ENCODE peak calls at places on chromosome 2, in ten cellular contexts. One of them, this sample, is unnamed.
A peak's percentile ranks its signal among the peaks of the same experiment; 100 is the strongest.

GRCh38 chr2:157901325-157901724 is 25.2 kb upstream of the ACVR1 start:
- DNase-seq in CD8-positive, alpha-beta memory T cell: no peak
- DNase-seq in tibial nerve: no peak
- DNase-seq in PC-9: no peak
- DNase-seq in dorsolateral prefrontal cortex: no peak
- DNase-seq in ovary: no peak
- DNase-seq in H9: no peak
- DNase-seq in left lung: no peak
- DNase-seq in right atrium auricular region: no peak
- DNase-seq in brain microvascular endothelial cell: no peak
- DNase-seq in this sample: no peak

GRCh38 chr2:154580767-154581166 is 117.7 kb upstream of the KCNJ3 start:
- DNase-seq in right atrium auricular region: no peak
- DNase-seq in tibial nerve: no peak
- DNase-seq in H9: no peak
- DNase-seq in ovary: no peak
- DNase-seq in CD8-positive, alpha-beta memory T cell: no peak
- DNase-seq in dorsolateral prefrontal cortex: no peak
- DNase-seq in brain microvascular endothelial cell: no peak
- DNase-seq in PC-9: no peak
- DNase-seq in left lung: no peak
- DNase-seq in this sample: no peak

GRCh38 chr2:115910270-115910669 is 1467.8 kb downstream of the DPP10 start:
- DNase-seq in H9: peak; percentile 30
- DNase-seq in tibial nerve: no peak
- DNase-seq in dorsolateral prefrontal cortex: no peak
- DNase-seq in left lung: no peak
- DNase-seq in ovary: no peak
- DNase-seq in CD8-positive, alpha-beta memory T cell: no peak
- DNase-seq in right atrium auricular region: no peak
- DNase-seq in brain microvascular endothelial cell: no peak
- DNase-seq in PC-9: no peak
- DNase-seq in this sample: no peak

GRCh38 chr2:234911271-234911670 is 40.5 kb upstream of the SH3BP4 start:
- DNase-seq in right atrium auricular region: no peak
- DNase-seq in tibial nerve: no peak
- DNase-seq in PC-9: peak; percentile 89
- DNase-seq in ovary: no peak
- DNase-seq in CD8-positive, alpha-beta memory T cell: no peak
- DNase-seq in brain microvascular endothelial cell: peak; percentile 30
- DNase-seq in dorsolateral prefrontal cortex: no peak
- DNase-seq in H9: peak; percentile 11
- DNase-seq in left lung: no peak
- DNase-seq in this sample: no peak

GRCh38 chr2:231926180-231926741 is at the start of gene NPPC:
- DNase-seq in CD8-positive, alpha-beta memory T cell: no peak
- DNase-seq in left lung: peak; percentile 79
- DNase-seq in PC-9: no peak
- DNase-seq in ovary: peak; percentile 49
- DNase-seq in dorsolateral prefrontal cortex: peak; percentile 51
- DNase-seq in tibial nerve: no peak
- DNase-seq in right atrium auricular region: no peak
- DNase-seq in H9: peak; percentile 83
- DNase-seq in brain microvascular endothelial cell: peak; percentile 22
- DNase-seq in this sample: peak; percentile 65

GRCh38 chr2:96233880-96234316 is 25.3 kb upstream of the STARD7 start:
- DNase-seq in ovary: no peak
- DNase-seq in dorsolateral prefrontal cortex: no peak
- DNase-seq in PC-9: no peak
- DNase-seq in tibial nerve: no peak
- DNase-seq in left lung: no peak
- DNase-seq in brain microvascular endothelial cell: no peak
- DNase-seq in right atrium auricular region: no peak
- DNase-seq in H9: no peak
- DNase-seq in CD8-positive, alpha-beta memory T cell: no peak
- DNase-seq in this sample: no peak

GRCh38 chr2:45607701-45608100 is 3.4 kb downstream of the SRBD1 start:
- DNase-seq in tibial nerve: no peak
- DNase-seq in PC-9: peak; percentile 38
- DNase-seq in H9: no peak
- DNase-seq in brain microvascular endothelial cell: peak; percentile 36
- DNase-seq in right atrium auricular region: no peak
- DNase-seq in ovary: no peak
- DNase-seq in CD8-positive, alpha-beta memory T cell: no peak
- DNase-seq in dorsolateral prefrontal cortex: no peak
- DNase-seq in left lung: no peak
- DNase-seq in this sample: no peak

GRCh38 chr2:240435457-240435954 is at the start of gene GPC1:
- DNase-seq in tibial nerve: peak; percentile 39
- DNase-seq in H9: peak; percentile 70
- DNase-seq in brain microvascular endothelial cell: peak; percentile 42
- DNase-seq in right atrium auricular region: no peak
- DNase-seq in dorsolateral prefrontal cortex: peak; percentile 63
- DNase-seq in PC-9: peak; percentile 54
- DNase-seq in CD8-positive, alpha-beta memory T cell: peak; percentile 61
- DNase-seq in ovary: peak; percentile 73
- DNase-seq in left lung: peak; percentile 90
- DNase-seq in this sample: peak; percentile 88

DNA sequence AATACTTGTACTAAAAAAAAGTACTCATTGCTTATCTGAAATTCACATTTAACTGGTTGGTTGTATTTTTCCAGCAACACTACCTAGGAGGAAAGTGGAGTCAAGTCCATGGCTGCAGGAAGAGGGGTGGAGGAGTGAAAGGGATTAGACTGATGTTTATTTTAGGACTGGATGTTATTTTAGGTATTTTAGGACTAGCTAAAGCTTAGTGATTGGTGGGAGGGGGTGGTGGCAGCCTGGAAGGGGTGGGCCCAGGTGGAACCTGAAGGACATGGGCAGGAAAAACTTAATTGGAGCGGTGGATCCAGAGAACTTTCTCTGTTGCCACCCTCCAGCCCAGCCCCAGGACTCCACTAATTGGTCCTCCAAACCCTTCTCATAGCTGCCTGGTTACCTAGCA is 3.9 kb upstream of the TMBIM1 start:
- DNase-seq in brain microvascular endothelial cell: no peak
- DNase-seq in left lung: no peak
- DNase-seq in tibial nerve: no peak
- DNase-seq in dorsolateral prefrontal cortex: no peak
- DNase-seq in right atrium auricular region: no peak
- DNase-seq in H9: no peak
- DNase-seq in CD8-positive, alpha-beta memory T cell: no peak
- DNase-seq in PC-9: no peak
- DNase-seq in ovary: no peak
- DNase-seq in this sample: no peak
- H3K27ac ChIP-seq in brain microvascular endothelial cell: no peak overlapping the region
- H3K27ac ChIP-seq in left lung: peak overlapping the region; percentile 23
- H3K27ac ChIP-seq in tibial nerve: peak overlapping the region; percentile 73
- H3K27ac ChIP-seq in dorsolateral prefrontal cortex: no peak overlapping the region
- H3K27ac ChIP-seq in right atrium auricular region: no peak overlapping the region
- H3K27ac ChIP-seq in H9: no peak overlapping the region
- H3K27ac ChIP-seq in CD8-positive, alpha-beta memory T cell: no peak overlapping the region
- H3K27ac ChIP-seq in PC-9: peak overlapping the region; percentile 96
- H3K27ac ChIP-seq in ovary: no peak overlapping the region
- H3K27ac ChIP-seq in this sample: no peak overlapping the region

DNA sequence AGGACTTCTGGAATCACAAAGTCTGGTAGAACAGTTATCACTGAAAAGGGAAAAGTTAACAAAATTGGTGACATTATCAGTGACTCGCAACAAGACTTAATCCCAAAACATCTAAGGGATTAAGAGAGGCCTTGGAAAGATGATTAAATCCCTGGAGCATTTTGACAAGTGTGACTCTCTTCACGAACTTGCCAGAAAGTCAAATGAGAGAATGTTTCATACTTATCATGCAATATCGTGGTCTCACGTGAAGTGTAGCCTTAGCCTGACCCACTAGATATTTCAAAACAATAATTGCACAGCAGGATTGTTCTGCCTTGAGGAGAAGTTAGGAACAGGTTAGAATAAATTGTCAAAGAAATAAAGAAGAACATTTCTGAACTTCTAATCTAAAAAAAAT is 104.5 kb downstream of the COL6A3 start:
- DNase-seq in ovary: no peak
- DNase-seq in PC-9: no peak
- DNase-seq in CD8-positive, alpha-beta memory T cell: no peak
- DNase-seq in brain microvascular endothelial cell: no peak
- DNase-seq in H9: no peak
- DNase-seq in left lung: no peak
- DNase-seq in right atrium auricular region: no peak
- DNase-seq in tibial nerve: no peak
- DNase-seq in dorsolateral prefrontal cortex: no peak
- DNase-seq in this sample: no peak
- H3K27ac ChIP-seq in ovary: peak overlapping the region; percentile 0
- H3K27ac ChIP-seq in PC-9: no peak overlapping the region
- H3K27ac ChIP-seq in CD8-positive, alpha-beta memory T cell: no peak overlapping the region
- H3K27ac ChIP-seq in brain microvascular endothelial cell: no peak overlapping the region
- H3K27ac ChIP-seq in H9: no peak overlapping the region
- H3K27ac ChIP-seq in left lung: no peak overlapping the region
- H3K27ac ChIP-seq in right atrium auricular region: peak overlapping the region; percentile 49
- H3K27ac ChIP-seq in tibial nerve: peak overlapping the region; percentile 82
- H3K27ac ChIP-seq in dorsolateral prefrontal cortex: no peak overlapping the region
- H3K27ac ChIP-seq in this sample: peak overlapping the region; percentile 28

GRCh38 chr2:61353909-61354308 is 117.0 kb downstream of the USP34 start:
- DNase-seq in CD8-positive, alpha-beta memory T cell: no peak
- DNase-seq in brain microvascular endothelial cell: no peak
- DNase-seq in PC-9: no peak
- DNase-seq in H9: no peak
- DNase-seq in right atrium auricular region: no peak
- DNase-seq in left lung: no peak
- DNase-seq in tibial nerve: no peak
- DNase-seq in dorsolateral prefrontal cortex: no peak
- DNase-seq in ovary: no peak
- DNase-seq in this sample: no peak

GRCh38 chr2:61356958-61357350 is 113.9 kb downstream of the USP34 start:
- DNase-seq in ovary: no peak
- DNase-seq in H9: no peak
- DNase-seq in right atrium auricular region: no peak
- DNase-seq in CD8-positive, alpha-beta memory T cell: no peak
- DNase-seq in tibial nerve: no peak
- DNase-seq in left lung: no peak
- DNase-seq in brain microvascular endothelial cell: peak; percentile 14
- DNase-seq in dorsolateral prefrontal cortex: no peak
- DNase-seq in PC-9: no peak
- DNase-seq in this sample: no peak

GRCh38 chr2:61354486-61355197 is 116.2 kb downstream of the USP34 start:
- DNase-seq in ovary: no peak
- DNase-seq in CD8-positive, alpha-beta memory T cell: no peak
- DNase-seq in brain microvascular endothelial cell: peak; percentile 7
- DNase-seq in right atrium auricular region: no peak
- DNase-seq in PC-9: no peak
- DNase-seq in H9: no peak
- DNase-seq in tibial nerve: no peak
- DNase-seq in dorsolateral prefrontal cortex: no peak
- DNase-seq in left lung: no peak
- DNase-seq in this sample: no peak

GRCh38 chr2:61357681-61358080 is 113.2 kb downstream of the USP34 start:
- DNase-seq in tibial nerve: no peak
- DNase-seq in PC-9: no peak
- DNase-seq in right atrium auricular region: no peak
- DNase-seq in dorsolateral prefrontal cortex: no peak
- DNase-seq in left lung: no peak
- DNase-seq in ovary: no peak
- DNase-seq in brain microvascular endothelial cell: no peak
- DNase-seq in CD8-positive, alpha-beta memory T cell: no peak
- DNase-seq in H9: no peak
- DNase-seq in this sample: peak; percentile 78

GRCh38 chr2:61356261-61356957 is 114.5 kb downstream of the USP34 start:
- DNase-seq in ovary: no peak
- DNase-seq in CD8-positive, alpha-beta memory T cell: no peak
- DNase-seq in right atrium auricular region: no peak
- DNase-seq in left lung: no peak
- DNase-seq in tibial nerve: no peak
- DNase-seq in dorsolateral prefrontal cortex: no peak
- DNase-seq in brain microvascular endothelial cell: no peak
- DNase-seq in PC-9: peak; percentile 39
- DNase-seq in H9: no peak
- DNase-seq in this sample: no peak
- H3K27ac ChIP-seq in ovary: no peak overlapping the region
- H3K27ac ChIP-seq in CD8-positive, alpha-beta memory T cell: no peak overlapping the region
- H3K27ac ChIP-seq in right atrium auricular region: no peak overlapping the region
- H3K27ac ChIP-seq in left lung: peak overlapping the region; percentile 57
- H3K27ac ChIP-seq in tibial nerve: no peak overlapping the region
- H3K27ac ChIP-seq in dorsolateral prefrontal cortex: no peak overlapping the region
- H3K27ac ChIP-seq in brain microvascular endothelial cell: no peak overlapping the region
- H3K27ac ChIP-seq in PC-9: peak overlapping the region; percentile 38
- H3K27ac ChIP-seq in H9: no peak overlapping the region
- H3K27ac ChIP-seq in this sample: peak overlapping the region; percentile 43

GRCh38 chr2:171310889-171311288 is 122.9 kb downstream of the METTL8 start:
- DNase-seq in H9: no peak
- DNase-seq in dorsolateral prefrontal cortex: no peak
- DNase-seq in PC-9: no peak
- DNase-seq in brain microvascular endothelial cell: no peak
- DNase-seq in CD8-positive, alpha-beta memory T cell: no peak
- DNase-seq in left lung: no peak
- DNase-seq in tibial nerve: no peak
- DNase-seq in right atrium auricular region: no peak
- DNase-seq in ovary: no peak
- DNase-seq in this sample: no peak

GRCh38 chr2:171308280-171309054 is 125.3 kb downstream of the METTL8 start:
- DNase-seq in right atrium auricular region: no peak
- DNase-seq in tibial nerve: no peak
- DNase-seq in brain microvascular endothelial cell: no peak
- DNase-seq in PC-9: no peak
- DNase-seq in ovary: no peak
- DNase-seq in left lung: no peak
- DNase-seq in CD8-positive, alpha-beta memory T cell: no peak
- DNase-seq in dorsolateral prefrontal cortex: no peak
- DNase-seq in H9: no peak
- DNase-seq in this sample: no peak

GRCh38 chr2:171307560-171307959 is 126.2 kb downstream of the METTL8 start:
- DNase-seq in dorsolateral prefrontal cortex: no peak
- DNase-seq in right atrium auricular region: no peak
- DNase-seq in PC-9: no peak
- DNase-seq in left lung: no peak
- DNase-seq in CD8-positive, alpha-beta memory T cell: no peak
- DNase-seq in brain microvascular endothelial cell: no peak
- DNase-seq in H9: no peak
- DNase-seq in ovary: no peak
- DNase-seq in tibial nerve: no peak
- DNase-seq in this sample: no peak

GRCh38 chr2:171315781-171316180 is 118.0 kb downstream of the METTL8 start:
- DNase-seq in right atrium auricular region: no peak
- DNase-seq in brain microvascular endothelial cell: no peak
- DNase-seq in H9: no peak
- DNase-seq in left lung: no peak
- DNase-seq in CD8-positive, alpha-beta memory T cell: no peak
- DNase-seq in dorsolateral prefrontal cortex: no peak
- DNase-seq in tibial nerve: no peak
- DNase-seq in PC-9: no peak
- DNase-seq in ovary: no peak
- DNase-seq in this sample: no peak

DNA sequence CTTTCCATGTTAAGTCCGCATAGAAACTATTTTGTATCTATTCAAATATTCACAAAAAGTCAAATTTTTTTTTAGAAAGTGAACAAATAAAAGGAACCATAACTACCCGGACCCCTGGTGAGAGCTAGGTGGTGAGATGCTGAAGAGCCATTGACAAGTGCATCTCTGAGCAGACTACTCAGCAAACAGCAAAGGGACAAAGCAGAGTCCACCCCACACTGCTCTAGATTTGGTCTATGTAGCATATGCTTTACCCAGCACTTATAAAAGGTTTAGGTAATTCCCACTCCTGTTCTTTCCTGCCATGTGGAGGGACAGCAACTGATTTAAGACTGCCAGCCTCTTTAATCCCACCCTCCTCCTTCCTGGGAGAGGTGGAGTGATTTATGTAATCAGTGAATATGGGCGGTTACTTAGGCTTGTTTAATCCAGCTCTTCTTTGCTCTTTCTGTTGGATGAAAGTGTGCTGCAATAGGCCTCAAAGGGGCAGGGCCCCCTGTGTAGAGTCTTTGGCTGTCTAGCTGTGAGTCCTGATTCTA is 124.0 kb downstream of the METTL8 start:
- DNase-seq in dorsolateral prefrontal cortex: no peak
- DNase-seq in ovary: no peak
- DNase-seq in left lung: no peak
- DNase-seq in brain microvascular endothelial cell: no peak
- DNase-seq in tibial nerve: no peak
- DNase-seq in PC-9: no peak
- DNase-seq in CD8-positive, alpha-beta memory T cell: no peak
- DNase-seq in H9: no peak
- DNase-seq in right atrium auricular region: no peak
- DNase-seq in this sample: no peak
- H3K27ac ChIP-seq in dorsolateral prefrontal cortex: no peak overlapping the region
- H3K27ac ChIP-seq in ovary: no peak overlapping the region
- H3K27ac ChIP-seq in left lung: no peak overlapping the region
- H3K27ac ChIP-seq in brain microvascular endothelial cell: no peak overlapping the region
- H3K27ac ChIP-seq in tibial nerve: no peak overlapping the region
- H3K27ac ChIP-seq in PC-9: no peak overlapping the region
- H3K27ac ChIP-seq in CD8-positive, alpha-beta memory T cell: no peak overlapping the region
- H3K27ac ChIP-seq in H9: no peak overlapping the region
- H3K27ac ChIP-seq in right atrium auricular region: no peak overlapping the region
- H3K27ac ChIP-seq in this sample: no peak overlapping the region

This sample was measured in upper lobe of right lung.